ENCODE peak calls at places on chromosome 1, in six cellular contexts. One of them, this sample, is unnamed.

GRCh38 chr1:169312084-169312954 is 55.3 kb downstream of the NME7 start:
- DNase-seq in GM12878: peak
- DNase-seq in stomach: no peak
- DNase-seq in gastrocnemius medialis: no peak
- DNase-seq in IMR-90: peak
- DNase-seq in body of pancreas: peak
- DNase-seq in this sample: peak

GRCh38 chr1:225410036-225410435 is 17.8 kb downstream of the LBR start:
- DNase-seq in GM12878: no peak
- DNase-seq in stomach: no peak
- DNase-seq in gastrocnemius medialis: no peak
- DNase-seq in IMR-90: no peak
- DNase-seq in body of pancreas: no peak
- DNase-seq in this sample: no peak

GRCh38 chr1:10905841-10906655 is 106.4 kb upstream of the TARDBP start:
- DNase-seq in GM12878: no peak
- DNase-seq in stomach: no peak
- DNase-seq in gastrocnemius medialis: no peak
- DNase-seq in IMR-90: no peak
- DNase-seq in body of pancreas: no peak
- DNase-seq in this sample: peak

GRCh38 chr1:145906954-145907755 is 2.7 kb downstream of the ITGA10 start:
- DNase-seq in GM12878: no peak
- DNase-seq in stomach: no peak
- DNase-seq in gastrocnemius medialis: no peak
- DNase-seq in IMR-90: peak
- DNase-seq in body of pancreas: no peak
- DNase-seq in this sample: no peak

GRCh38 chr1:234553241-234554156 is 56.5 kb downstream of the IRF2BP2 start:
- DNase-seq in GM12878: no peak
- DNase-seq in stomach: no peak
- DNase-seq in gastrocnemius medialis: no peak
- DNase-seq in IMR-90: peak
- DNase-seq in body of pancreas: no peak
- DNase-seq in this sample: no peak

GRCh38 chr1:85428471-85429077 is 36.4 kb downstream of the DDAH1 start:
- DNase-seq in GM12878: no peak
- DNase-seq in stomach: no peak
- DNase-seq in gastrocnemius medialis: no peak
- DNase-seq in IMR-90: no peak
- DNase-seq in body of pancreas: no peak
- DNase-seq in this sample: peak

GRCh38 chr1:10888791-10889627 is 92.6 kb upstream of the CASZ1 start:
- DNase-seq in GM12878: no peak
- DNase-seq in stomach: no peak
- DNase-seq in gastrocnemius medialis: no peak
- DNase-seq in IMR-90: no peak
- DNase-seq in body of pancreas: no peak
- DNase-seq in this sample: no peak

GRCh38 chr1:31374511-31375196 is 1.8 kb upstream of the FABP3 start:
- DNase-seq in GM12878: no peak
- DNase-seq in stomach: peak
- DNase-seq in gastrocnemius medialis: peak
- DNase-seq in IMR-90: peak
- DNase-seq in body of pancreas: peak
- DNase-seq in this sample: no peak

DNA sequence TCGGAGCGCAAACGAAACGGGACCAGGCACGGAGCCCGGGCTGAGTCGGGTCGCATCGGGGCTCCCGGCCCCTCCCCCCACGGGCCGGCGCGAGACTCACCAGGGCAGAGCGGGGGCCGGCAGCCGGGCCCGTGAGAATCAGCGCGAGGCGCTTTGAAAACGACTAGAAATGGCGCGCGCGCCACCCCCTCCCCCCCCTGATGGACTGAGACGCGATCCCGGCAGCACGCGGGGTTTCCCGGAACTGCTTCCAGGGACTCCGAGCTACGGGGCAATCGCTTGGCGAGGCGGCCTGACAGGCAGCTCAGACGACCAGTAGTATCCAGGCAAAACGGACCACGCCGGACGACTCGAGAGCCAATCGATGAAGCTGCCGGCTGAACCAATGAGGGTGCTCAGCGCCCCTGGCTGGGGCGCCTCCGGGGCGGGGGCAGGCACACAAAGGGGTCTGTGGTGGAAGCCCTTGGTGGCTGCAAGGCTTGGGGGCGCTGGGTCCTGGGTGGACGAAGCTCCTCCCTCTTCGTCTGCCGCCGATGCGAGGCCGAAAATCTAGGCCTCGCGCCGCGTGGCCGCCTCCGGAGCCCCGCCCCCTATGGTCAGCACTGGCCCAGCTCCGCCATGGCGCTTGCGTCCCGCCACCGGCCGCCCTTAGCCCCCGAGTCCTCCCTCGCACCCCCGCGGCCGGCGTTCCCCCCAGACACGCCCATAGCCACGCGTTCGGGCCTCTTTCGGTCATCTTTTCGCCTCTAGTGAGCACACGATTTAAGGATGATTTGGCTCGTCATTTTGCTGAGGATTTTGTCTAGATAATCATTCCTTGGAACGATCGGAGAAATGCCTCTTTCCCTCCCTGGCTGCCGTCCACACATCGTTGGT is at the start of gene HNRNPR:
- DNase-seq in GM12878: peak
- DNase-seq in stomach: peak
- DNase-seq in gastrocnemius medialis: peak
- DNase-seq in IMR-90: peak
- DNase-seq in body of pancreas: peak
- DNase-seq in this sample: peak
- TF ChIP-seq POLR2A in GM12878: peak
- TF ChIP-seq POLR2A in stomach: no peak
- TF ChIP-seq POLR2A in gastrocnemius medialis: peak
- TF ChIP-seq POLR2A in IMR-90: no peak
- TF ChIP-seq POLR2A in body of pancreas: peak
- TF ChIP-seq POLR2A in this sample: peak

GRCh38 chr1:45583264-45583665 is 576 bp upstream of the NASP start:
- DNase-seq in GM12878: peak
- DNase-seq in stomach: peak
- DNase-seq in gastrocnemius medialis: peak
- DNase-seq in IMR-90: peak
- DNase-seq in body of pancreas: peak
- DNase-seq in this sample: peak
- TF ChIP-seq POLR2A in GM12878: no peak
- TF ChIP-seq POLR2A in stomach: no peak
- TF ChIP-seq POLR2A in gastrocnemius medialis: no peak
- TF ChIP-seq POLR2A in IMR-90: no peak
- TF ChIP-seq POLR2A in body of pancreas: no peak
- TF ChIP-seq POLR2A in this sample: no peak

DNA sequence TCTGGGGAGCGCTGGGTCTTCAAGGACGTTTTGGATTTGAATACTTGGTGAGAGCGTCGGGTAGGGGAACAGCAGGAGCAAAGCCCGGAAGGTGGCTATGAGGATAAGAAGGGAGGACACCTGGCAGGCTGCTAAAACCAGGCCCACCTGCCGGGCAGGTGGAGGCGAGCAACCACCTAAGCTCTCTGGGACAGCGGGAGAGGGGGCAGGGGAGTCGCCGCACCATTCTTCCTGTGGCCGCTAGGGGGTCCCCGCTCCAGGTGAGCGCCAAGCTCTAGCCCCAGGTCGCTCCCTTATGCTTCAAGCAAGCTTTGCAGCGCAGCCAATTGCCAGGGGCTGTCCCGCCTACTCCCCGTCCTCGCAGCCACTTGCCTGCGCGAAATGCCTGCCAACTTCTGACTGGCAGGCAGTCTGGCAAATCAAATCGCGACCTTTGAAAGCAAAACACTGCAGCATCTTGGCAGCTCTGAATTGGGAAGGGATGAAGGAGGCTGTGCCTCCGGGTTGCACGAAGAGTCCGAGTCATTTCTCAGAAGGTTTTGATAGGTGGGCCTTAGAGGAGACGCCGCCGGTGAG is at the start of gene NIPAL3:
- DNase-seq in GM12878: peak
- DNase-seq in stomach: peak
- DNase-seq in gastrocnemius medialis: peak
- DNase-seq in IMR-90: peak
- DNase-seq in body of pancreas: peak
- DNase-seq in this sample: peak
- TF ChIP-seq POLR2A in GM12878: peak
- TF ChIP-seq POLR2A in stomach: no peak
- TF ChIP-seq POLR2A in gastrocnemius medialis: no peak
- TF ChIP-seq POLR2A in IMR-90: no peak
- TF ChIP-seq POLR2A in body of pancreas: no peak
- TF ChIP-seq POLR2A in this sample: no peak

DNA sequence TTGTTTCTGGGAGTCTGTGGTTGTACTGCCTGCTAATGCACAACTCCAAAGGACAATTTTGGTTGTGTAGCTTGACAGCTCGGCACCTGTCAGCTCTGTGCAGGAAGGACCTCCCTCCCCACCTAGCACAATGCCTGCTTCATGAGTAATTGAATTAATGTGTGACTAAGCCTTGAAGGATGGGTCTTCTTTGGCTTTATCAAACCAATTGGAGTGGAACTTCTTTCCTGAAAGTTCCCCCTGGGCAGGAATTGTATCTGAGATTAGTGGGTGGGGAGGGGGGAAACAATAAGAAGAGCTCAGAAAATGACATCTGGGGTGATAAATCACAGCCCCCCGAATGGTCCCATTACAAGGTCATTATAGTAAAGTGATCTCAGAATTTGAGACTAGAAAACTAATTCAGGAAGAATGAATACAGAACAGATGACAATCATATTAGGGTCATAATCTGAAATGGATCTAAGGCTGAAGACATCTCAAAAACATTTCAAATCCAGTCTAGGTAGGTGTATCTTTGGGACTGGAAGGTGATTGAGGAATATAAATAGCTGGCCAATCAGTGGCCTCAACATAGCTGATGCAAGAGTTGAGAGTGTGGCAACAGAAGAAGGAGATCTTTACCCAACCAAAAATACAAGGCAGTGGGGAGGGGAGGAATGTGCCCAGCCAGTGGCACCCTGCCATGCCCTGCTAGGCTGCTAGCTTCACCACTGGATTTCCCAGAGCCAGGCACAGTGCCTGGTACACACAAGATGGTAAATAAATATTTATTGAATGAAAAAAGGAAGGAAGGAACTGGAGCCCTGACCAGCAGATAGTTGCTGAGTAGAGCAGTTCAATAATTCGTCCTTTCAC is 10.1 kb upstream of the SESN2 start:
- DNase-seq in GM12878: no peak
- DNase-seq in stomach: peak
- DNase-seq in gastrocnemius medialis: peak
- DNase-seq in IMR-90: peak
- DNase-seq in body of pancreas: peak
- DNase-seq in this sample: peak
- TF ChIP-seq POLR2A in GM12878: peak
- TF ChIP-seq POLR2A in stomach: no peak
- TF ChIP-seq POLR2A in gastrocnemius medialis: peak
- TF ChIP-seq POLR2A in IMR-90: no peak
- TF ChIP-seq POLR2A in body of pancreas: no peak
- TF ChIP-seq POLR2A in this sample: no peak

This sample was measured in NB4.